ENCODE peak calls at places on chromosomes 1 and 21, in four cellular contexts. F is cardiac muscle cell, P is HCT116, S is RWPE2. Q is an unnamed sample.

GRCh38 chr1:47591801-47592200 is 154.0 kb downstream of the FOXD2 start:
- DNase-seq in P (no peak), S (no peak), F (no peak), Q (no peak)

GRCh38 chr1:245800901-245801605 is 646.3 kb downstream of the KIF26B start:
- DNase-seq in F (no peak), S (no peak), P (no peak), Q (no peak)

GRCh38 chr1:153612755-153613331 is at the start of gene S100A16:
- DNase-seq in F (peak), S (peak), P (peak), Q (peak)

GRCh38 chr1:168687796-168688195 is 41.2 kb downstream of the DPT start:
- DNase-seq in P (no peak), S (no peak), F (peak), Q (no peak)

GRCh38 chr1:45403298-45404079 is 63.2 kb upstream of the MUTYH start:
- DNase-seq in F (no peak), S (no peak), P (no peak), Q (no peak)

GRCh38 chr1:150093805-150094204 is 26.2 kb downstream of the VPS45 start:
- DNase-seq in F (no peak), P (no peak), S (no peak), Q (no peak)

GRCh38 chr1:67060811-67061218 is 6.9 kb upstream of the SLC35D1 start:
- DNase-seq in P (peak), F (peak), S (peak), Q (peak)

GRCh38 chr1:156172696-156173470 is 19.5 kb downstream of the SEMA4A start:
- DNase-seq in P (no peak), S (no peak), F (no peak), Q (no peak)

GRCh38 chr1:161182214-161182613 is 4.9 kb upstream of the B4GALT3 start:
- DNase-seq in F (no peak), P (no peak), S (no peak), Q (no peak)

GRCh38 chr1:18681423-18681835 is 50.8 kb downstream of the PAX7 start:
- DNase-seq in F (peak), P (peak), S (no peak), Q (peak)

GRCh38 chr1:84899969-84900368 is 7.0 kb upstream of the LPAR3 start:
- DNase-seq in F (no peak), S (no peak), P (no peak), Q (no peak)

GRCh38 chr1:201990427-201990826 is 8.0 kb downstream of the RNPEP start:
- DNase-seq in F (peak), S (no peak), P (no peak), Q (peak)

GRCh38 chr1:3775248-3775497 is 2.6 kb downstream of the SMIM1 start:
- DNase-seq in F (no peak), S (no peak), P (no peak), Q (no peak)

GRCh38 chr1:103266036-103266435 is 157.7 kb upstream of the COL11A1 start:
- DNase-seq in F (no peak), S (no peak), P (no peak), Q (peak)

GRCh38 chr1:20342294-20343148 is 51.8 kb downstream of the VWA5B1 start:
- DNase-seq in P (no peak), F (no peak), S (no peak), Q (no peak)

GRCh38 chr1:175555266-175555665 is 188.1 kb downstream of the TNR start:
- DNase-seq in S (no peak), F (peak), P (no peak), Q (no peak)

GRCh38 chr1:118335372-118335771 is 150.3 kb upstream of the SPAG17 start:
- DNase-seq in F (peak), S (no peak), P (no peak), Q (peak)

GRCh38 chr1:8222789-8223188 is 95.1 kb upstream of the SLC45A1 start:
- DNase-seq in P (no peak), S (no peak), F (no peak), Q (no peak)

GRCh38 chr1:168903237-168903830 is 174.3 kb upstream of the DPT start:
- DNase-seq in P (no peak), S (no peak), F (no peak), Q (no peak)

GRCh38 chr1:26733982-26734381 is 38.2 kb downstream of the ARID1A start:
- DNase-seq in S (no peak), F (peak), P (no peak), Q (peak)

GRCh38 chr1:169529068-169529642 is 43.4 kb upstream of the SLC19A2 start:
- DNase-seq in P (peak), F (peak), S (no peak), Q (peak)

GRCh38 chr1:155940531-155940992 is 876 bp upstream of the RXFP4 start:
- DNase-seq in P (no peak), F (peak), S (no peak), Q (peak)

GRCh38 chr1:199083680-199084079 is 444.8 kb downstream of the PTPRC start:
- DNase-seq in S (no peak), F (peak), P (no peak), Q (peak)

GRCh38 chr1:240306673-240307072 is 215.0 kb downstream of the FMN2 start:
- DNase-seq in F (no peak), S (no peak), P (no peak), Q (no peak)

GRCh38 chr1:33130297-33130696 is 49.3 kb downstream of the AZIN2 start:
- DNase-seq in F (no peak), P (no peak), S (no peak), Q (peak)

GRCh38 chr1:158035014-158035413 is 41.6 kb downstream of the KIRREL1 start:
- DNase-seq in F (no peak), S (no peak), P (no peak), Q (no peak)

GRCh38 chr1:181079382-181079781 is 9.1 kb upstream of the IER5 start:
- DNase-seq in F (no peak), P (no peak), S (no peak), Q (peak)

GRCh38 chr1:163036661-163037060 is 32.5 kb upstream of the RGS4 start:
- DNase-seq in S (no peak), F (no peak), P (no peak), Q (no peak)

GRCh38 chr1:20410555-20410954 is 75.5 kb downstream of the CAMK2N1 start:
- DNase-seq in S (no peak), P (no peak), F (no peak), Q (no peak)

GRCh38 chr1:3312894-3313578 is 141.4 kb upstream of the ARHGEF16 start:
- DNase-seq in P (peak), S (peak), F (peak), Q (peak)

GRCh38 chr1:233940908-233941307 is 36.4 kb downstream of the SLC35F3 start:
- DNase-seq in P (no peak), S (no peak), F (no peak), Q (no peak)

GRCh38 chr21:37367301-37367757 is 756 bp downstream of the DYRK1A start:
- DNase-seq in S (no peak), F (peak), P (no peak), Q (no peak)

GRCh38 chr1:154998818-154999650 is 3.6 kb upstream of the ZBTB7B start:
- DNase-seq in F (peak), P (peak), S (peak), Q (peak)

GRCh38 chr1:37158113-37158749 is 123.9 kb upstream of the GRIK3 start:
- DNase-seq in S (no peak), P (no peak), F (no peak), Q (no peak)

GRCh38 chr1:70044832-70045231 is 160.5 kb downstream of the LRRC40 start:
- DNase-seq in F (peak), P (no peak), S (no peak), Q (peak)

GRCh38 chr21:14773777-14774345 is 227.7 kb upstream of the SAMSN1 start:
- DNase-seq in P (peak), S (no peak), F (peak), Q (peak)
- TF ChIP-seq CTCF in P (peak), S (peak), F (peak), Q (peak)

DNA sequence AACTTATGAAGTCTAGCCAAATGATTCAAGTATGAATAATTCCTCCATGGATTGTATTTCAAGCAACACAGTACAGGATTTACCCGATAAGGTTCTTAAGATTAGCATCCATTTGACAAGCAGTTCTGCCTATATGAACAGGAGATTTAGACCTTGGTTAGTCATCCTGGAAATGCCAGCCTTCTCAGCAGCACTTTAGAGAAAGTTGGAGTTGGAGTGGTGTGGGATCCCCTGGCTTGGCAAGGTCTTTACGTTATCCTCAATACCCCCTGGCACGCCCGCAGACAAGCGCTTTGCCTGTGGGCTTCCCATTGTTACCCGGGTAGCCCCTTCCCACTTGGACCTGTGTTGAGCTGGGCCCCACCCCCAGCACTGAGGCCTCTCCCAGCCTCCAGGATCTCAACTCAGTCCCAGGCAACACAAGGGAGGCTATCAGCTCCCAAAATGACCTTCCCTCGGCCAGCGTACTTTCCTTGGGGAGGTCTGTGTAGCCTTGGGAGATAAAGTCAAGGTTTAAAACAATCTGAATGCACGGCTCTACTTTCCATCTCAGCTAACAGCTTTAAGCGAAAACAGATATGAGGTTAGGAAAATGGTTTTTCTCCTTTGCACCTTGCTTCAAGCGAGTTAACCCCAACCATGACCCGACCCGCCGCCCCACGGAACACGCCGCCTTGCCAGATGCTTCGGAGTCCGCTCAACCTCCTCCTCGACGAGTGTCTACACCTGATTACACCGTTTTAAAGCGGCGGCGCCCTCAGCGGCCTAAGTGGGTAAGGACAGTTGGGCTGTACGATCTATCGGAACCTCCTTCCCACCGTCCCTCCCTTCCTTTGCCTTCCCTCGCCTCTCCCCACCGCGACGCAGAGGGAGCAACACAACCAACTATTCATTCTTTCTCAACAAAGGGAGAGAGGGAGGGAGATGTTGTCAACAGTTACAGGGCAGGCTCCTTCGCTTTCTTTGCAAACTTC is 1.2 kb downstream of the BCAR3 start:
- DNase-seq in F (peak), S (no peak), P (peak), Q (peak)
- TF ChIP-seq CTCF in F (peak), S (peak), P (peak), Q (peak)

GRCh38 chr21:35441868-35442582 is 392.9 kb upstream of the RUNX1 start:
- DNase-seq in S (no peak), P (no peak), F (no peak), Q (no peak)
- TF ChIP-seq CTCF in S (peak), P (no peak), F (peak), Q (no peak)

GRCh38 chr1:6965062-6965913 is 180.0 kb downstream of the CAMTA1 start:
- DNase-seq in P (no peak), S (no peak), F (no peak), Q (no peak)

GRCh38 chr1:6961905-6962304 is 176.7 kb downstream of the CAMTA1 start:
- DNase-seq in P (no peak), F (no peak), S (no peak), Q (no peak)

GRCh38 chr1:6961289-6961688 is 176.0 kb downstream of the CAMTA1 start:
- DNase-seq in S (no peak), F (no peak), P (no peak), Q (no peak)

GRCh38 chr1:6962390-6962955 is 177.2 kb downstream of the CAMTA1 start:
- DNase-seq in F (peak), P (peak), S (peak), Q (no peak)

DNA sequence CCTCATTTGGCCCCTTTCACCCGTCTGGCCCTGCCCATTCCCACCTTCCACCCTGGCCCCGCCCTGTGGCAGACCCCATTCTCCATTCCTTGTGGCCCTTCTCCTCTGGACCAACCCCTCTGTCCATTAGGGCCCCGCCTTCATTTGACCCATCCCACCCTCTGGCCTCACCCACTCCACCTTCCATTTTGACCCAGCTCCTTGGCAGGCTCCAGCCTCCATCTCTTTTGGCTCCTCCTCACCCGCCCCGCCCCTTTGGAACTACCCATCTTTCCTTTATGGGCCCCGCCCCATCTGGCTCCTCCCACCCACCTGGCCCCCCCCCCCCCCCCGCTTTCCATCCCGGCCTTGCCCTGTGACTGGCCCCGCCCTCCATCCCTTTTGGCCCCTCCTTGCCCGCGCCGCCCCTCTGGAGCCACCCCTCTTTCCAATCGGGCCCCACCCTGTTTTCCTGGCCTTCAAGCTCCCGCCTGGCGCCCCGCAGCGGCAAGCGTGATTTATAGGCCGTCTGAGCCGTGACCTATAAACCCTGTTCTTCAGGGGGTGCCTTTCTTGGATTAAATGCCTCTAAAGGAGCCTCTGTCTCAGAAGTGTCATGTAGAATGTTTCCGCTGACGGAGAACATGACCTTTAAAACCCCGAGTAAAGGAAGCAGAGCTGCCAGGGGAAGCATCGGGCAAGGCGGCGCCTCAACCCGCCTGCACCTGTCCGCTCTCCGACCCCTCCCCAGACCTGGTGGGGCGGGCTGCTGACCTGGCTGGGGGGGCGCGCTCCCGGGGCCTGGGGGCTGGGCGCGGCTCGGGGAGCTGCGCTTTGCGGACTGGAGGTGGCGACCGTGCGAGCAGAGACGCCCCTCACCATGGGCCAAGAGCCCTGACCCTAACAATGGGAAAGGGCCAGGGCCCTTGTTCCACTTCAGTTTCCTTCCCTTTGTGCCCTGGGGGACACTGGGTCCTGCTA is 178.0 kb downstream of the CAMTA1 start:
- DNase-seq in S (peak), P (peak), F (no peak), Q (no peak)
- TF ChIP-seq CTCF in S (peak), P (no peak), F (no peak), Q (no peak)

GRCh38 chr1:212067790-212068189 is 32.2 kb downstream of the DTL start:
- DNase-seq in P (no peak), F (no peak), S (no peak), Q (no peak)

GRCh38 chr1:212060632-212061472 is 25.3 kb downstream of the DTL start:
- DNase-seq in F (no peak), S (no peak), P (no peak), Q (no peak)

DNA sequence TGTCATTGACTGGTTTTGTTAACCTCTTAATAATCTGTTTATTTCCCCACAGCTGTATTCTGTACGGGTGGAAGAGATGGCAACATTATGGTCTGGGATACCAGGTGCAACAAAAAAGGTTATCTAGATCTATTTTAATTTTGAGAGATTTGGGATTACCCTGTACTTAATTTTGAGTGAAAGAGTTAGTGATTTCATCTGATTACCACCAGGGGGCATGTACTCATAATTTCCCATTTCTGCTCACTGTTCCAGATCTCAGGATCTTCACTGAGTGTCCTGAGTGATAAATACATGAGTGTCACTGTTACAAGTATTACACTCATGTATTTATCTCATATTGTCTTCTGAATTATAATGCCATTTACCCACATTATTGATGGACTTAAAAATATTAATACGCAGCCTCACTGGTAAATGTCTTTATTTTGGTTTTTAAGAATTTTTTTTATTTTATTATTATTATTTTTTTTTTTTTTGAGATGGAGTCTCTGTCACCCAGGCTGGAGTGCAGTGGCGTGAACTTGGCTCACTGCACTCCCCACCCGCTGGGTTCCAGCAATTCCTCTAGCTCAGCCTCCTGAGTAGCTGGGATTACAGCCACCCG is 27.4 kb downstream of the DTL start:
- DNase-seq in S (no peak), P (peak), F (peak), Q (peak)
- TF ChIP-seq CTCF in S (peak), P (peak), F (peak), Q (peak)

DNA sequence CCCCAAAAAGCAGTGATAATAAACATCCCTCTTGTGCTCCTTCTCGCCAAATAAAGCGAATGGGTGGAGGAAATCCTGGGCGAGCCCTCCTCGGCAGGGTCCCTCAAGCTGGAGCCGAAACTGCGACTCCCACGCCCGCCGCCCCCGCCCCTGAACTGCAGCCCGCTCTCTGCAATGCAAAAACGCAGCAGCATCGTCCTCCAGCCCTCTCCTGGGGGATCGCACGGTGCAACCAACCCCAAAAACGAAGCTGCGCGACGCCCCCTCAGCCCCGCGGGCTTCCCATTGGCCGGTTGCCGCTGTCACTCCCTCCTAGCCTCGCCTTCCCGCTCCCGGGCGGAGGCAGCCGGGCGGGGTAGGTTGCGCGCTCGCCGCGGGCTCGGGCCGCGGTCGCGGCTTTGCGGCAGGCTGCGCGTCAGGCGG is at the start of gene TMCC2:
- DNase-seq in F (peak), P (peak), S (peak), Q (peak)
- TF ChIP-seq CTCF in F (no peak), P (no peak), S (no peak), Q (no peak)

GRCh38 chr21:35239811-35240219 is 190.7 kb upstream of the RUNX1 start:
- DNase-seq in S (no peak), P (no peak), F (no peak), Q (no peak)
- TF ChIP-seq CTCF in S (no peak), P (no peak), F (no peak), Q (no peak)